ENCODE peak calls at places on chromosome 4, in nine cellular contexts. L is body of pancreas, E is gastrocnemius medialis, S is ovary, Y is IMR-90, P is GM12891, B is A549, H is uterus, T is erythroblast. W is an unnamed sample.

GRCh38 chr4:120692964-120693363 is 229.6 kb downstream of the PRDM5 start:
- DNase-seq in L (no peak), E (no peak), S (no peak), Y (peak; percentile 93), P (no peak), B (peak; percentile 66), H (no peak), T (no peak), W (no peak)

GRCh38 chr4:39616651-39617050 is 22.0 kb downstream of the SMIM14 start:
- DNase-seq in L (no peak), E (no peak), S (no peak), Y (no peak), P (no peak), B (no peak), H (no peak), T (no peak), W (no peak)

GRCh38 chr4:16667464-16667863 is 231.0 kb downstream of the LDB2 start:
- DNase-seq in L (no peak), E (no peak), S (no peak), Y (peak; percentile 95), P (no peak), B (no peak), H (no peak), T (no peak), W (peak; percentile 0)

GRCh38 chr4:94603170-94603747 is 151.5 kb downstream of the PDLIM5 start:
- DNase-seq in L (no peak), E (peak; percentile 63), S (no peak), Y (peak; percentile 96), P (no peak), B (peak; percentile 57), H (peak; percentile 63), T (no peak), W (no peak)

GRCh38 chr4:151921371-151921770 is 160.6 kb upstream of the GATB start:
- DNase-seq in L (no peak), E (no peak), S (no peak), Y (peak; percentile 30), P (no peak), B (no peak), H (no peak), T (no peak), W (peak; percentile 7)

GRCh38 chr4:1506956-1507721 is 100.9 kb upstream of the NKX1-1 start:
- DNase-seq in L (no peak), E (peak; percentile 1), S (no peak), Y (no peak), P (no peak), B (no peak), H (no peak), T (no peak), W (no peak)

GRCh38 chr4:2253160-2254084 is 8.5 kb downstream of the MXD4 start:
- DNase-seq in L (peak; percentile 10), E (no peak), S (peak; percentile 7), Y (no peak), P (peak; percentile 14), B (no peak), H (peak; percentile 17), T (no peak), W (no peak)

GRCh38 chr4:1500966-1501753 is 94.9 kb upstream of the NKX1-1 start:
- DNase-seq in L (no peak), E (no peak), S (no peak), Y (no peak), P (no peak), B (no peak), H (no peak), T (no peak), W (no peak)

GRCh38 chr4:105369988-105370387 is 103.9 kb downstream of the PPA2 start:
- DNase-seq in L (no peak), E (no peak), S (no peak), Y (peak; percentile 82), P (no peak), B (no peak), H (no peak), T (no peak), W (no peak)

GRCh38 chr4:143232277-143232676 is 47.6 kb downstream of the USP38 start:
- DNase-seq in L (no peak), E (no peak), S (no peak), Y (no peak), P (no peak), B (peak; percentile 4), H (no peak), T (no peak), W (no peak)

GRCh38 chr4:105140684-105141490 is 5.8 kb upstream of the TET2 start:
- DNase-seq in L (no peak), E (no peak), S (no peak), Y (no peak), P (no peak), B (peak; percentile 37), H (no peak), T (peak; percentile 58), W (no peak)

GRCh38 chr4:54229631-54230478 is 762 bp downstream of the PDGFRA start:
- DNase-seq in L (no peak), E (no peak), S (peak; percentile 41), Y (peak; percentile 69), P (no peak), B (no peak), H (no peak), T (no peak), W (no peak)

GRCh38 chr4:66769436-66769835 is 775.9 kb downstream of the CENPC start:
- DNase-seq in L (no peak), E (no peak), S (no peak), Y (no peak), P (no peak), B (no peak), H (no peak), T (no peak), W (no peak)

GRCh38 chr4:154958121-154958520 is 177.0 kb downstream of the RBM46 start:
- DNase-seq in L (no peak), E (no peak), S (no peak), Y (no peak), P (no peak), B (no peak), H (no peak), T (no peak), W (no peak)

GRCh38 chr4:154961263-154961662 is 180.2 kb downstream of the RBM46 start:
- DNase-seq in L (no peak), E (no peak), S (no peak), Y (no peak), P (no peak), B (no peak), H (no peak), T (no peak), W (no peak)

GRCh38 chr4:154959756-154960155 is 178.7 kb downstream of the RBM46 start:
- DNase-seq in L (no peak), E (no peak), S (no peak), Y (no peak), P (no peak), B (no peak), H (no peak), T (no peak), W (no peak)

GRCh38 chr4:154960476-154960875 is 179.4 kb downstream of the RBM46 start:
- DNase-seq in L (no peak), E (no peak), S (no peak), Y (no peak), P (no peak), B (no peak), H (no peak), T (no peak), W (no peak)

DNA sequence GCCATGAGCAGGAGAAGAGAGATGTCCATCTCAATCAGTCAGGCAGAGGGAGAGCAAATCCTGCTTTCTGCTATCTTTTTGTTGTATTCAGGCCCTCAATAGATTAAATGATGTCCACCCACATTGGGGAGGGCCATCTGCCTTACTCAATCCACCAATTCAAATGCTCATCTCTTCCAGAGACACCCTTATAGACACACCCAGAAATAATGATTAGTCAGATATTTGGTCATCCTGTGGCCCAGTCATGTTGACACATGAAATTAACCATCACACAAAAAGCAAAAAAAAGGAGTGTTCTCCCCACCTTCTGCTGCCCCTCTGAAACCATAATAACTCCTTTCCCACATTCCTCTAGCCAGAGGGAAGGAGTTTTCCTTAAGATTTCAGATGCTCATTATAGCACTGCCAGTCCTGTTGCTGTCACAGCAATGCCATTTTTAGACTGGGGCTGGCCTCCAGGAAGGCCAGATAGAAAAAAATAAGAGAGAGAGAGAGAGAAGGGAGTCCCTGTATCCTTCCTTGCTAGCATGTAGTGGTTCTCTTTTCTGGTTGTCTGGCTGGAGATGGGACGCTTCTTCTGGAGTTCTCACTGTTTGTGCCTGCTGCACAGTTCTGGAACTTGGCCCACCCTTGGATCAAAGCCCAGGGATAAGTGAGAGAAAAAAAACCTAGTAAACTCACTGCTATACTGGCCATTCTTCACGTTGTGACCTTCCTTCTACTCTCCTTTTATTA is 177.7 kb downstream of the RBM46 start:
- DNase-seq in L (peak; percentile 53), E (no peak), S (peak; percentile 41), Y (no peak), P (no peak), B (no peak), H (no peak), T (no peak), W (no peak)
- TF ChIP-seq POLR2A in L (no peak), E (no peak), S (no peak), Y (no peak), P (no peak), B (no peak), H (no peak), T (no peak), W (no peak)

GRCh38 chr4:52051615-52052474 is 741 bp downstream of the SPATA18 start:
- DNase-seq in L (peak; percentile 50), E (peak; percentile 52), S (peak; percentile 28), Y (peak; percentile 89), P (peak; percentile 32), B (peak; percentile 74), H (peak; percentile 47), T (no peak), W (no peak)
- TF ChIP-seq POLR2A in L (no peak), E (no peak), S (no peak), Y (no peak), P (no peak), B (peak; percentile 19), H (no peak), T (no peak), W (no peak)

DNA sequence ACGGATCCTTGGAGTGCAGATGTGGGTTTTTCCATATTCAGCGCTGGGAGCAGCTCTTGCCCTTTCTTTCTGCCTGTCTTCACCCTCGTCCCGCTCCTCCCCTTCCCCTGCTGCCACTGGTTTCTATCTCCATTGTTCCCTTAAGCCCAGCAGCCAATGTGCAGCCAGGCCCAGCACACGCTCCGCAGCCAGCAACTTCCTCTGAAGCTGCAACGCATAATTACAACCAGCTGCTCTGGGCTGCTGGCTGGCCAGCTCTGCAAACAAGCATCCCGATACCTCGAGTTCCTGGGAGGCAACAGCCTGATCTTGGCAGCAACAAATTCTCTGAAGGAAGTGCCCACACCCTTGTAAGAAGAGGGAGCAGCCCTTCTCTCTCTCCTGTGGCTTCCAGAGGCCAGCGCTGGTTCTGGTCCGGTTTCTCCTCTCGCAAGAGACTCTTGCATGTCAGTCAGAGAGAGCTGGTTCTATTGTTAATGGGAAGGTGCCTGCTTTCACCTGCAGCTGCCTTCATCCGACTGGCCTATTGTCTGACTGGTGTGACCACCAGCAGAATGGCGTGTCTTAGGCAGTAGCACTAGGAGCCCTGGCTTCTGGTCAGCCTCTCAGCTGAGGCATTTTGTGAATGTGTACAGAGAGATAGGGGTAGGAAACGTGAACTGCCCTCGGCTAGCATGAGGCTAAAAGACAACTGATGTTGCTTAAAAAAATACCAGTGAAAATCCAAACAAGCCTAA is 83.8 kb upstream of the MAML3 start:
- DNase-seq in L (peak; percentile 23), E (peak; percentile 70), S (peak; percentile 76), Y (peak; percentile 93), P (no peak), B (no peak), H (peak; percentile 86), T (no peak), W (no peak)
- TF ChIP-seq POLR2A in L (peak; percentile 29), E (no peak), S (no peak), Y (no peak), P (no peak), B (no peak), H (no peak), T (no peak), W (peak; percentile 12)

GRCh38 chr4:173371292-173372192 is 788 bp downstream of the SAP30 start:
- DNase-seq in L (peak; percentile 67), E (peak; percentile 52), S (peak; percentile 64), Y (peak; percentile 69), P (peak; percentile 25), B (peak; percentile 51), H (peak; percentile 68), T (peak; percentile 77), W (peak; percentile 8)
- TF ChIP-seq POLR2A in L (peak; percentile 64), E (peak; percentile 26), S (no peak), Y (no peak), P (no peak), B (no peak), H (peak; percentile 42), T (peak; percentile 48), W (no peak)